ENCODE peak calls at places on chromosome 1, in six cellular contexts. One of them, this sample, is unnamed.

GRCh38 chr1:223714849-223715709 is 2.7 kb downstream of the CAPN2 start:
- DNase-seq in WTC11: no peak
- DNase-seq in GM23338: peak; percentile 62
- DNase-seq in H1: no peak
- DNase-seq in GM12878: no peak
- DNase-seq in K562: peak; percentile 53
- DNase-seq in this sample: no peak

GRCh38 chr1:235642021-235642942 is 7.3 kb downstream of the GNG4 start:
- DNase-seq in WTC11: peak; percentile 43
- DNase-seq in GM23338: peak; percentile 59
- DNase-seq in H1: peak; percentile 60
- DNase-seq in GM12878: no peak
- DNase-seq in K562: peak; percentile 32
- DNase-seq in this sample: no peak

GRCh38 chr1:162908780-162909179 is 47.8 kb upstream of the CCDC190 start:
- DNase-seq in WTC11: no peak
- DNase-seq in GM23338: no peak
- DNase-seq in H1: no peak
- DNase-seq in GM12878: no peak
- DNase-seq in K562: no peak
- DNase-seq in this sample: no peak

GRCh38 chr1:64959973-64960372 is 6.4 kb downstream of the JAK1 start:
- DNase-seq in WTC11: no peak
- DNase-seq in GM23338: no peak
- DNase-seq in H1: no peak
- DNase-seq in GM12878: no peak
- DNase-seq in K562: no peak
- DNase-seq in this sample: no peak

GRCh38 chr1:166069390-166069789 is 97.4 kb downstream of the FAM78B start:
- DNase-seq in WTC11: no peak
- DNase-seq in GM23338: peak; percentile 71
- DNase-seq in H1: no peak
- DNase-seq in GM12878: no peak
- DNase-seq in K562: peak; percentile 41
- DNase-seq in this sample: no peak

GRCh38 chr1:112926858-112927257 is 29.1 kb downstream of the SLC16A1 start:
- DNase-seq in WTC11: no peak
- DNase-seq in GM23338: no peak
- DNase-seq in H1: no peak
- DNase-seq in GM12878: no peak
- DNase-seq in K562: no peak
- DNase-seq in this sample: no peak

GRCh38 chr1:61247051-61247854 is 164.9 kb downstream of the NFIA start:
- DNase-seq in WTC11: no peak
- DNase-seq in GM23338: no peak
- DNase-seq in H1: no peak
- DNase-seq in GM12878: no peak
- DNase-seq in K562: no peak
- DNase-seq in this sample: no peak

GRCh38 chr1:86450847-86451246 is 17.9 kb upstream of the CLCA1 start:
- DNase-seq in WTC11: no peak
- DNase-seq in GM23338: no peak
- DNase-seq in H1: no peak
- DNase-seq in GM12878: no peak
- DNase-seq in K562: no peak
- DNase-seq in this sample: no peak

GRCh38 chr1:64896546-64896945 is 69.8 kb downstream of the JAK1 start:
- DNase-seq in WTC11: no peak
- DNase-seq in GM23338: no peak
- DNase-seq in H1: no peak
- DNase-seq in GM12878: no peak
- DNase-seq in K562: no peak
- DNase-seq in this sample: no peak

GRCh38 chr1:93625582-93626327 is 55.9 kb downstream of the BCAR3 start:
- DNase-seq in WTC11: no peak
- DNase-seq in GM23338: no peak
- DNase-seq in H1: no peak
- DNase-seq in GM12878: no peak
- DNase-seq in K562: no peak
- DNase-seq in this sample: no peak

GRCh38 chr1:214506972-214507431 is 44.4 kb downstream of the PTPN14 start:
- DNase-seq in WTC11: no peak
- DNase-seq in GM23338: peak; percentile 51
- DNase-seq in H1: no peak
- DNase-seq in GM12878: no peak
- DNase-seq in K562: no peak
- DNase-seq in this sample: peak; percentile 93
- TF ChIP-seq CREB1 in WTC11: no peak
- TF ChIP-seq CREB1 in GM23338: no peak
- TF ChIP-seq CREB1 in H1: no peak
- TF ChIP-seq CREB1 in GM12878: no peak
- TF ChIP-seq CREB1 in K562: no peak
- TF ChIP-seq CREB1 in this sample: no peak

DNA sequence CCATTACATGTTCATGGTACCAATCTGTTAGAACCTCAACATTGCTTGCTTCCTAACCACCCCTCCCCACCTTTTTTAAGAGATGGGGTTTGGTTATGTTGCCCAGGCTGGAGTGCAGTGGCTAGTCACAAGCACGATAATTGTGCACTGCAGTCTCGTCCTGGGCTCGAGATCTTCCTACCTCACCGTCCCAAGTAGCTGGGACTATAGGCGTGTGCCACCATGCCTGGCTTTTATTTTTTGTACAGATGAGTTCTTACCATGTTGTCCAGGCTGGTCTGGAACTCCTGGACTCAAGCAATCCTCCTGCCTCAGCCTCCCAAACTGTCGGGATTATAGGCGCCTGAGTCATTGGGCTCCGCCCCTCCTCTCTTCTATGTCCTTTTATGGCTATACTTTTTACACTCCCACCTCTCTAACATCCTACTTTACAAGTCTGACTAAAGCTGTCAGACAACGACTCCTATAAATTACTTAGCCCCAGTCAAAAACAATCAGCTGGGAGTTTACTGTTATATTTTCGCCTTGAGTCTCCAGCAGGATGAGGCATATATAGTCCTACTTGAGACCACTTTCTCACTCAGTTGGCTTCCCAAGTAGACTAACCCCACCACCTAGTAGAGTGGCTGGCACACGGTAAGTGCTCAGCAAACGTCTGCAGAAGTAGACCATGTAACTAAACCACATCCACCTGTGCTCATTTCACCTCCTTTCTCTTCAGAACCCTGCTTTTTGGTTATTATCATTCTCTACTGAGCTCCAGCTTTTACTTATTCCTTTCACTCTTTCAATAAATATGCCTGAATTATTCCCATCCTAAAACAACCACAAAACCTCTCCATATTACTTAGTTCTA is 13.8 kb downstream of the ENSA start:
- DNase-seq in WTC11: no peak
- DNase-seq in GM23338: no peak
- DNase-seq in H1: no peak
- DNase-seq in GM12878: no peak
- DNase-seq in K562: no peak
- DNase-seq in this sample: no peak
- TF ChIP-seq CREB1 in WTC11: no peak
- TF ChIP-seq CREB1 in GM23338: no peak
- TF ChIP-seq CREB1 in H1: no peak
- TF ChIP-seq CREB1 in GM12878: no peak
- TF ChIP-seq CREB1 in K562: no peak
- TF ChIP-seq CREB1 in this sample: no peak

GRCh38 chr1:15413563-15414449 is 4.1 kb downstream of the EFHD2 start:
- DNase-seq in WTC11: no peak
- DNase-seq in GM23338: no peak
- DNase-seq in H1: no peak
- DNase-seq in GM12878: no peak
- DNase-seq in K562: no peak
- DNase-seq in this sample: no peak

GRCh38 chr1:15420853-15421465 is 11.3 kb downstream of the EFHD2 start:
- DNase-seq in WTC11: no peak
- DNase-seq in GM23338: no peak
- DNase-seq in H1: no peak
- DNase-seq in GM12878: no peak
- DNase-seq in K562: no peak
- DNase-seq in this sample: peak; percentile 77

GRCh38 chr1:15414450-15414823 is 4.7 kb downstream of the EFHD2 start:
- DNase-seq in WTC11: no peak
- DNase-seq in GM23338: no peak
- DNase-seq in H1: no peak
- DNase-seq in GM12878: no peak
- DNase-seq in K562: no peak
- DNase-seq in this sample: no peak

GRCh38 chr1:15418811-15419515 is 9.3 kb downstream of the EFHD2 start:
- DNase-seq in WTC11: no peak
- DNase-seq in GM23338: no peak
- DNase-seq in H1: no peak
- DNase-seq in GM12878: no peak
- DNase-seq in K562: no peak
- DNase-seq in this sample: no peak

GRCh38 chr1:15417365-15417934 is 7.8 kb downstream of the EFHD2 start:
- DNase-seq in WTC11: no peak
- DNase-seq in GM23338: no peak
- DNase-seq in H1: no peak
- DNase-seq in GM12878: no peak
- DNase-seq in K562: peak; percentile 64
- DNase-seq in this sample: no peak
- TF ChIP-seq CREB1 in WTC11: no peak
- TF ChIP-seq CREB1 in GM23338: no peak
- TF ChIP-seq CREB1 in H1: no peak
- TF ChIP-seq CREB1 in GM12878: no peak
- TF ChIP-seq CREB1 in K562: peak; percentile 24
- TF ChIP-seq CREB1 in this sample: no peak

GRCh38 chr1:36712151-36712550 is 229.4 kb upstream of the CSF3R start:
- DNase-seq in WTC11: no peak
- DNase-seq in GM23338: no peak
- DNase-seq in H1: no peak
- DNase-seq in GM12878: no peak
- DNase-seq in K562: no peak
- DNase-seq in this sample: no peak
- TF ChIP-seq CREB1 in WTC11: no peak
- TF ChIP-seq CREB1 in GM23338: no peak
- TF ChIP-seq CREB1 in H1: no peak
- TF ChIP-seq CREB1 in GM12878: no peak
- TF ChIP-seq CREB1 in K562: no peak
- TF ChIP-seq CREB1 in this sample: no peak

DNA sequence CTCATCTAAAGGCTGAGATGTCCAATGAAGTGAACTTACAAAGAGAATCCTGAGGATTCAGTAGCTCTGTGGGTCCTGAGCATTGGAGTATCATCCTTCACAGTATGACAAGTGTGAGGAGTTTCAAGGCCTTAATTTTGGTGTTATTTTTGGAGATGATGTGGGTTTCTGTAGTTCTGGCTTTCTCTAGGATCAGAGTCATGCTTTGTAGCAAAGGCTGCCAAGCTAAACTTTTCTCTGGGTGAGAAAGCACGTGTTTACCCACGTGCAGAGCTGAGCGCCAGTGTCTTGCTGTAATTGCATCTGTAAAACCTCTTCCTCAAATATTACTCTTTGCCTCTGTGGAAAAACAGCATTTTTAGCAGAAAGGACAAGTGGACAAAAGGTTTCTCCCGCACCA is 387.8 kb upstream of the LYPLAL1 start:
- DNase-seq in WTC11: no peak
- DNase-seq in GM23338: no peak
- DNase-seq in H1: no peak
- DNase-seq in GM12878: no peak
- DNase-seq in K562: no peak
- DNase-seq in this sample: no peak
- TF ChIP-seq CREB1 in WTC11: no peak
- TF ChIP-seq CREB1 in GM23338: no peak
- TF ChIP-seq CREB1 in H1: no peak
- TF ChIP-seq CREB1 in GM12878: no peak
- TF ChIP-seq CREB1 in K562: no peak
- TF ChIP-seq CREB1 in this sample: no peak

GRCh38 chr1:207983044-207983443 is 72.1 kb upstream of the CD34 start:
- DNase-seq in WTC11: no peak
- DNase-seq in GM23338: no peak
- DNase-seq in H1: no peak
- DNase-seq in GM12878: no peak
- DNase-seq in K562: no peak
- DNase-seq in this sample: no peak
- TF ChIP-seq CREB1 in WTC11: no peak
- TF ChIP-seq CREB1 in GM23338: no peak
- TF ChIP-seq CREB1 in H1: no peak
- TF ChIP-seq CREB1 in GM12878: no peak
- TF ChIP-seq CREB1 in K562: no peak
- TF ChIP-seq CREB1 in this sample: no peak

GRCh38 chr1:29583727-29584126 is 347.4 kb downstream of the PTPRU start:
- DNase-seq in WTC11: no peak
- DNase-seq in GM23338: no peak
- DNase-seq in H1: no peak
- DNase-seq in GM12878: no peak
- DNase-seq in K562: no peak
- DNase-seq in this sample: no peak
- TF ChIP-seq CREB1 in WTC11: no peak
- TF ChIP-seq CREB1 in GM23338: no peak
- TF ChIP-seq CREB1 in H1: no peak
- TF ChIP-seq CREB1 in GM12878: no peak
- TF ChIP-seq CREB1 in K562: no peak
- TF ChIP-seq CREB1 in this sample: no peak

GRCh38 chr1:119771770-119772169 is 3.1 kb upstream of the HMGCS2 start:
- DNase-seq in WTC11: no peak
- DNase-seq in GM23338: no peak
- DNase-seq in H1: no peak
- DNase-seq in GM12878: no peak
- DNase-seq in K562: no peak
- DNase-seq in this sample: no peak

GRCh38 chr1:119768778-119769177 is at the start of gene HMGCS2:
- DNase-seq in WTC11: no peak
- DNase-seq in GM23338: no peak
- DNase-seq in H1: no peak
- DNase-seq in GM12878: no peak
- DNase-seq in K562: no peak
- DNase-seq in this sample: no peak

GRCh38 chr1:119773711-119774241 is 5.1 kb upstream of the HMGCS2 start:
- DNase-seq in WTC11: no peak
- DNase-seq in GM23338: peak; percentile 57
- DNase-seq in H1: no peak
- DNase-seq in GM12878: no peak
- DNase-seq in K562: no peak
- DNase-seq in this sample: no peak

GRCh38 chr1:119772298-119772697 is 3.6 kb upstream of the HMGCS2 start:
- DNase-seq in WTC11: no peak
- DNase-seq in GM23338: no peak
- DNase-seq in H1: no peak
- DNase-seq in GM12878: no peak
- DNase-seq in K562: no peak
- DNase-seq in this sample: no peak

GRCh38 chr1:119771016-119771415 is 2.3 kb upstream of the HMGCS2 start:
- DNase-seq in WTC11: peak; percentile 32
- DNase-seq in GM23338: peak; percentile 52
- DNase-seq in H1: no peak
- DNase-seq in GM12878: no peak
- DNase-seq in K562: no peak
- DNase-seq in this sample: no peak
- TF ChIP-seq CREB1 in WTC11: no peak
- TF ChIP-seq CREB1 in GM23338: no peak
- TF ChIP-seq CREB1 in H1: no peak
- TF ChIP-seq CREB1 in GM12878: no peak
- TF ChIP-seq CREB1 in K562: no peak
- TF ChIP-seq CREB1 in this sample: no peak

This sample was measured in HepG2.